ENCODE peak calls at places on chromosomes 1 and 21, in five cellular contexts. O, B, R, W and E are unnamed samples.

GRCh38 chr1:25618433-25618808 is 1.8 kb downstream of the MAN1C1 start:
- DNase-seq in B (no peak), W (no peak), O (no peak), R (no peak), E (no peak)

GRCh38 chr1:242690849-242691602 is 166.5 kb upstream of the PLD5 start:
- DNase-seq in O (no peak), B (no peak), R (no peak), W (no peak), E (no peak)

GRCh38 chr1:197356723-197357533 is 88.9 kb downstream of the CRB1 start:
- DNase-seq in R (no peak), O (peak; percentile 69), B (peak; percentile 63), W (no peak), E (peak; percentile 54)

GRCh38 chr1:36520056-36520455 is 37.3 kb upstream of the CSF3R start:
- DNase-seq in B (no peak), O (no peak), W (no peak), R (no peak), E (no peak)

GRCh38 chr1:169421309-169421708 is 6.0 kb downstream of the CCDC181 start:
- DNase-seq in B (no peak), O (no peak), W (no peak), R (no peak), E (no peak)

GRCh38 chr21:45109831-45110492 is 35.6 kb downstream of the ADARB1 start:
- DNase-seq in W (no peak), B (no peak), O (no peak), R (peak; percentile 52), E (no peak)

GRCh38 chr1:8203056-8203455 is 114.9 kb upstream of the SLC45A1 start:
- DNase-seq in R (no peak), O (peak; percentile 46), W (no peak), B (no peak), E (no peak)

GRCh38 chr1:228398741-228399461 is 7.7 kb downstream of the TRIM11 start:
- DNase-seq in R (no peak), B (no peak), W (no peak), O (no peak), E (no peak)

DNA sequence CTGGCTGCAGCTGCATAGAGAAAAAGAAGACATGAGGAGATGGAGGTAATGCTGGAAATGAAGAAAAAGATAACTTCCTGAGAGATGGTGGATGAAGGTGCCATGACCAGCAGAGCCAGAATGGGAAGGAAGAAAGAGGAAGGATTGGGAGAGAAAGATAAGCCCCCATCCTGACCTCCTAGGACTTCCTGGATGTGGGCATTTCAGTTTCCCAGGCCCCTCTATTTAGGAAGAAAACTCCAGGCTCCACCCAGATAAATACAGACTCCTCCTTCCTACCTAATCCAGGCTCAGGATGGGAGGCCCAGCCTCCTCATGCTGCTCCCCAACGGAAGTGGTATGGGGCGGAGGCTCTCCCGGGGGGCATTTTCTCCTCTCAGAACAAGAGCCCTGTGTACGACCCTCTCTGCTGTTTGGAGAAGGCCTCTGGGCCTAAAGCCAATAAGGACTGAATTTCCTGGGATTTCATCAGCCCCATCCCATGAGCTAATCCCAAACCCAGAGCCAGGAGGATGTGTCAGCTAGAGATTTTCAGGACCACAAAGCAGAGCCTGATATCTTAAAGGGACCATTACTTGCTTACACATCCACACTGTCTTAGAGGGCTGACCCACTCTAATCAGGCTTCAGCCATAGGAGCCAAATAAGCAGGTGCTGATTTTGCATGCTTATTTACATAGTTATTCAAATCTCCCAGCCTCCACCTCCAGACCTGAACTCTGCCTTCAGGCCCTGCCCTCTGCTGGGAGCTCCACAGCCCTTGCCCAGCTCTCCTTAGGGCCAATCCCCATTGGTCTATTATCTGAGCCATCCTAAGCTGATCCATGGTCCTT is 5.1 kb upstream of the ARHGEF2 start:
- DNase-seq in R (peak; percentile 45), W (no peak), B (no peak), O (peak; percentile 100), E (no peak)
- H3K4me1 ChIP-seq in R (peaks cover 38% of the 10 kb centered on the region), W (peaks cover 56% of the 10 kb centered on the region), B (peaks cover 10% of the 10 kb centered on the region), O (peaks cover 33% of the 10 kb centered on the region), E (no peaks in the 10 kb centered on the region)

GRCh38 chr21:37467082-37467481 is 100.5 kb downstream of the DYRK1A start:
- DNase-seq in W (no peak), R (no peak), B (no peak), O (no peak), E (no peak)
- H3K4me1 ChIP-seq in W (peaks cover 20% of the 10 kb centered on the region), R (peaks cover 7% of the 10 kb centered on the region), B (peaks cover 8% of the 10 kb centered on the region), O (peaks cover 2% of the 10 kb centered on the region), E (peaks cover 11% of the 10 kb centered on the region)

GRCh38 chr1:32186491-32186890 is 7.0 kb downstream of the TXLNA start:
- DNase-seq in W (no peak), O (no peak), R (no peak), B (no peak), E (no peak)

GRCh38 chr1:32186077-32186476 is 6.6 kb downstream of the TXLNA start:
- DNase-seq in B (no peak), W (no peak), O (no peak), R (no peak), E (no peak)

GRCh38 chr1:32182060-32182459 is 2.6 kb downstream of the TXLNA start:
- DNase-seq in W (no peak), R (no peak), B (no peak), O (no peak), E (no peak)

GRCh38 chr1:32181563-32181962 is 2.1 kb downstream of the TXLNA start:
- DNase-seq in O (no peak), R (no peak), B (no peak), W (no peak), E (no peak)

DNA sequence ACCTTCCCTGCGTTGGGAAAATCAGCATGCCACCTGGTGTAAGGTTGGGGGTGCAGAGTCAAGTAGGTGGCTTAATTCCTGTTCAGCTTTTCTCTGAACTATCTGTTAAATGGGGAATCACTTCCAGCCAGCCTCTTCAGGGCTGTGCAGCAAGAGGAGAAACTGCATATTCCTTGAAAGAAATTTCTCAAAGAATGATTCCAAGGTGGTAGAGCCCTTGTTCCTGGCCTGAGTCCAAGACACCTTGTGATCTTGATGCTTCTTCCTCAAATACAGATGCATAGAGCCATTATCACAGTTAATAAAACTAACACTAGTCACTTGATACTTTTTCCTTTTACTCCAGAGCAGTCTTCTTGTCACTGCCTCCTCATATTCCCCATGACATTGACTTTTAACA is 5.2 kb downstream of the TXLNA start:
- DNase-seq in R (no peak), W (no peak), O (no peak), B (no peak), E (no peak)
- H3K4me1 ChIP-seq in R (peaks cover 41% of the 10 kb centered on the region), W (peaks cover 25% of the 10 kb centered on the region), O (peaks cover 7% of the 10 kb centered on the region), B (peaks cover 20% of the 10 kb centered on the region), E (no peaks in the 10 kb centered on the region)

GRCh38 chr1:67735220-67735619 is 50.2 kb downstream of the GADD45A start:
- DNase-seq in B (no peak), W (no peak), O (no peak), R (no peak), E (no peak)
- H3K4me1 ChIP-seq in B (peaks cover 15% of the 10 kb centered on the region), W (peaks cover 37% of the 10 kb centered on the region), O (peaks cover 30% of the 10 kb centered on the region), R (peaks cover 16% of the 10 kb centered on the region), E (no peaks in the 10 kb centered on the region)

DNA sequence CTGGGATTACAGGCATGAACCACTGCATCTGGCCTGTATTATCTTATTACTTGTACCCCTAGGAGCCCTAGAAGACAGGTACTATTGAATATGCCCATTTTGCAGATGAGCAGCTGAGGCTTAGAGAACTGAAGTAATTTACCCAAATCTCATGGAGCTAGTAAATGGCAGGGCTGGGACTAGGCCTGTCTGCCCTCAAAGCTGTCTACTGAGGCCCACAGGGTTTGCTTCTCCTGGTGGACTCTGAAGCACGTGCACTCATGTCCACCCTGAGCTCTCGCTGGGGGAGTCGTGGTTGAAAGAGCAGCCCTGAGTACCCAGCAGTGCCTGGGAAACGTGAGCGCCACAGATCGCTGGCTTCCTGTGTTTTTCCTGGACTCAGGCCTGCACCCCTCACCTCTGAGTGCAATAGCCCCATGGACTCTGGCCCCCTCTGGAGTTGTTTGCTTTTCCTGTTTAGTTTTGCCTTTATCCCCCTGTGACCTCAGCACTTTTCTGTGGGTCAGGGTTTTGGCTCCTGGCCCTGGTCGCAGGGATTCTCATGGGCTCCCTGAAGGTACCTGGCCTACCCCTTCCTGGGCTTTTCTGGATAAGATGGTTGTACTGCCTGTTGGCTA is 52.4 kb downstream of the ARHGEF10L start:
- DNase-seq in R (no peak), W (no peak), B (no peak), O (no peak), E (no peak)
- H3K4me1 ChIP-seq in R (peaks cover 68% of the 10 kb centered on the region), W (peaks cover 30% of the 10 kb centered on the region), B (peaks cover 87% of the 10 kb centered on the region), O (peaks cover 14% of the 10 kb centered on the region), E (peaks cover 48% of the 10 kb centered on the region)

GRCh38 chr1:156073110-156073693 is 9.1 kb downstream of the MEX3A start:
- DNase-seq in W (no peak), R (no peak), O (no peak), B (no peak), E (no peak)
- H3K4me1 ChIP-seq in W (no peaks in the 10 kb centered on the region), R (no peaks in the 10 kb centered on the region), O (no peaks in the 10 kb centered on the region), B (peaks cover 39% of the 10 kb centered on the region), E (peaks cover 9% of the 10 kb centered on the region)

GRCh38 chr1:23480187-23481025 is 3.6 kb downstream of the ASAP3 start:
- DNase-seq in B (no peak), W (no peak), R (no peak), O (no peak), E (no peak)

GRCh38 chr1:23477359-23478144 is 6.4 kb downstream of the ASAP3 start:
- DNase-seq in R (no peak), W (no peak), B (no peak), O (no peak), E (no peak)

GRCh38 chr1:23481904-23482303 is 2.1 kb downstream of the ASAP3 start:
- DNase-seq in O (no peak), B (no peak), W (no peak), R (no peak), E (no peak)

GRCh38 chr1:23481026-23481597 is 2.9 kb downstream of the ASAP3 start:
- DNase-seq in W (no peak), B (no peak), O (no peak), R (no peak), E (no peak)

GRCh38 chr1:23478896-23479790 is 4.8 kb downstream of the ASAP3 start:
- DNase-seq in O (peak; percentile 91), B (no peak), R (peak; percentile 38), W (no peak), E (no peak)
- H3K4me1 ChIP-seq in O (peaks cover 17% of the 10 kb centered on the region), B (peaks cover 12% of the 10 kb centered on the region), R (peaks cover 11% of the 10 kb centered on the region), W (peaks cover 21% of the 10 kb centered on the region), E (no peaks in the 10 kb centered on the region)

GRCh38 chr21:15462092-15462491 is 267.7 kb upstream of the USP25 start:
- DNase-seq in B (no peak), W (no peak), R (no peak), O (no peak), E (no peak)

GRCh38 chr21:15455819-15456462 is 273.8 kb upstream of the USP25 start:
- DNase-seq in O (no peak), W (no peak), R (peak; percentile 87), B (no peak), E (no peak)

GRCh38 chr21:15457962-15458361 is 271.8 kb upstream of the USP25 start:
- DNase-seq in O (no peak), R (no peak), W (no peak), B (no peak), E (no peak)
- H3K4me1 ChIP-seq in O (no peaks in the 10 kb centered on the region), R (no peaks in the 10 kb centered on the region), W (no peaks in the 10 kb centered on the region), B (no peaks in the 10 kb centered on the region), E (no peaks in the 10 kb centered on the region)

DNA sequence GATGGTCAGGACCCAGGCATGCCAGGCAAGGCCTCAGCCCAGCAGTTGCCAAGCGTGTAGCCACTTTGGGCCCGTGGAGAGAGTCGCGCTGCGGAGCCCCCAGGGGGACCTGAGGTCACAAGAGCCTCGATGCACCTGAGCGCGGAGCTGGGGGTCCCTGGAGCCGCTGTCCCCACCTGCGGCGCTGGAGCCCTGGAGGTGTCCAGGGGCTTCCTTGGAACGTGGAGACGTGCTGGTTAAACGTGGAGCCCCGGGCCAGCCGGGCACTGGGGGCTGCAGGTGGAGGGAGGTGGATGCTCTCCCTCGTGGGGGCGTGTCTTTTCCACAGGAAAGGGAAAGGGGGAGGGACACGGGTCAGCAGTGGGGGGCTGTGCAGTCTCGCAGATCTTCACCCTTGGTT is 3.1 kb downstream of the PLCH2 start:
- DNase-seq in R (no peak), W (no peak), B (no peak), O (no peak), E (no peak)
- H3K4me1 ChIP-seq in R (peaks cover 8% of the 10 kb centered on the region), W (no peaks in the 10 kb centered on the region), B (peaks cover 92% of the 10 kb centered on the region), O (no peaks in the 10 kb centered on the region), E (peaks cover 49% of the 10 kb centered on the region)